ENCODE peak calls at places on chromosome X, in four cellular contexts. C is dorsolateral prefrontal cortex, B is OCI-LY7, H is A549. Q is an unnamed sample.

GRCh38 chrX:46477435-46477834 is 67.8 kb downstream of the ZNF674 start:
- DNase-seq in B (no peak), H (no peak), C (no peak), Q (no peak)

GRCh38 chrX:40646489-40647306 is 663 bp downstream of the CXorf38 start:
- DNase-seq in C (no peak), H (peak; percentile 10), B (peak; percentile 33), Q (peak; percentile 42)

GRCh38 chrX:101759000-101759399 is 99.3 kb upstream of the ARMCX2 start:
- DNase-seq in H (peak; percentile 38), C (no peak), B (peak; percentile 38), Q (no peak)

GRCh38 chrX:14015294-14015693 is 14.4 kb downstream of the GEMIN8 start:
- DNase-seq in B (no peak), H (no peak), C (no peak), Q (no peak)

GRCh38 chrX:11366998-11367595 is 73.9 kb downstream of the AMELX start:
- DNase-seq in B (no peak), C (no peak), H (no peak), Q (no peak)

GRCh38 chrX:118724775-118725174 is 2.6 kb upstream of the IL13RA1 start:
- DNase-seq in C (no peak), B (no peak), H (peak; percentile 45), Q (peak; percentile 17)

GRCh38 chrX:443676-444210 is 57.0 kb upstream of the PPP2R3B start:
- DNase-seq in H (no peak), C (no peak), B (no peak), Q (no peak)

GRCh38 chrX:63581390-63581789 is 203.6 kb downstream of the ARHGEF9 start:
- DNase-seq in B (no peak), C (no peak), H (peak; percentile 1), Q (no peak)

GRCh38 chrX:112642349-112642748 is 37.4 kb downstream of the LHFPL1 start:
- DNase-seq in C (no peak), H (peak; percentile 46), B (peak; percentile 44), Q (peak; percentile 25)

GRCh38 chrX:150196300-150196699 is 166.8 kb upstream of the MAMLD1 start:
- DNase-seq in C (no peak), H (no peak), B (no peak), Q (no peak)

GRCh38 chrX:54182194-54182863 is 725 bp downstream of the FAM120C start:
- DNase-seq in H (peak; percentile 66), B (peak; percentile 72), C (peak; percentile 64), Q (peak; percentile 59)

GRCh38 chrX:47577901-47578300 is 4.3 kb upstream of the TIMP1 start:
- DNase-seq in H (no peak), B (no peak), C (no peak), Q (peak; percentile 3)

GRCh38 chrX:103941201-103941975 is 21.0 kb upstream of the TMSB15B start:
- DNase-seq in C (no peak), B (peak; percentile 34), H (peak; percentile 58), Q (no peak)

GRCh38 chrX:16882188-16882587 is 12.0 kb upstream of the RBBP7 start:
- DNase-seq in H (peak; percentile 21), C (no peak), B (peak; percentile 67), Q (peak; percentile 18)

GRCh38 chrX:124388562-124388961 is 42.2 kb downstream of the SH2D1A start:
- DNase-seq in B (peak; percentile 79), C (no peak), H (peak; percentile 49), Q (peak; percentile 18)

DNA sequence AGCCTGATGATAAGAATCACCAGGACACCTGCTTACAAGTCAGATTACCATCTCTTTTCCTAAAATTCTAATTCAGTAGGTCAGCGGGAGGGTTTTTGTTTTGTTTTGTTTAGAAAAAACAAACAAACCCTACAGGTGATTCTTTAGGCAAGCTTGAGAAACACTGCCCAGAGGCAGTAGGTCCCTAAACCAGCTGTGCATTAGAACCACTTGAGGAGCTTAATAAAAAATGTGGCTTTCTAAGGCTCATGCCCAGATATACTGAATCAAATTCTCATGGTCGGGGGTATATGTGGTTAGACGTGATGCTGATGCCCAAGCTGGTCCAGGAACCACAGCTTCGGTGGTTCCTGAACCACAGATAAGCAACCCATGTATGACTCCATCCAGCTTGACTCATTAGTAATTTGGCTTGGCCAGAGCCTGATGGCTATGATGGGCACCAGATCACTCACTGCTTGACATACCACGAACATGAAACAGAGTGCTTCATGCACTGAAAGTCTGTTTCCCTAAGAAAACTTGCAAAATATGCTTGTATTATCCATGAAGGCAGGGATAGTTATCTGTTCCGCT is 338.1 kb upstream of the F9 start:
- DNase-seq in H (no peak), C (no peak), B (no peak), Q (no peak)
- TF ChIP-seq CTCF in H (no peak), C (no peak), B (no peak), Q (no peak)

GRCh38 chrX:95318882-95319281 is 1365.8 kb upstream of the DIAPH2 start:
- DNase-seq in H (peak; percentile 9), B (peak; percentile 1), C (no peak), Q (peak; percentile 3)
- TF ChIP-seq CTCF in H (no peak), B (peak; percentile 60), C (peak; percentile 18), Q (no peak)

GRCh38 chrX:24306430-24306829 is 7.4 kb downstream of the SUPT20HL2 start:
- DNase-seq in C (no peak), B (peak; percentile 8), H (no peak), Q (no peak)
- TF ChIP-seq CTCF in C (no peak), B (peak; percentile 45), H (no peak), Q (no peak)

DNA sequence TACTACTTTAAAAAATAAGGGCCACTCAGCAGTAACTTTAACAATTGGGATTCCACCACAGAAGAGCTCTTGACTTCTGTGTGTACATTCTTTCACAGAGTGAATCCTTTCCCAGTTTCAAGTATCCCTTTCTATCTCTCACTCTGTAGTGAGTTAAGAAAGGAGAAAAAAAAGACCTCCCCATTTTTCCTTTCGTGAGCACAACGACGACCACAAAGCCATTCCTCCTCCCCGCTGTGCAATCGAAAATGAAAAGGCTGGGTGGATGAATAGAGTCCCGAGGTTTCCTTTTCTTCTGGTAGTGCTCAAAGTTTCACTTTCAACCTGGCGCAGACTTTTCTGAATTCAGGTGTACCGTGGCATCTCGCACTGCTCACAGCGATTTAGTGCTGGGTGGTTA is 58.0 kb downstream of the TAB3 start:
- DNase-seq in B (no peak), H (no peak), C (no peak), Q (no peak)
- TF ChIP-seq CTCF in B (no peak), H (no peak), C (no peak), Q (no peak)

GRCh38 chrX:18934708-18935107 is 49.2 kb downstream of the PHKA2 start:
- DNase-seq in C (no peak), B (no peak), H (no peak), Q (no peak)

GRCh38 chrX:18933611-18934010 is 50.3 kb downstream of the PHKA2 start:
- DNase-seq in C (no peak), H (no peak), B (no peak), Q (no peak)

GRCh38 chrX:18935893-18936292 is 48.0 kb downstream of the PHKA2 start:
- DNase-seq in H (no peak), C (no peak), B (no peak), Q (no peak)

GRCh38 chrX:18929775-18930174 is 54.1 kb downstream of the PHKA2 start:
- DNase-seq in B (no peak), H (no peak), C (no peak), Q (no peak)

GRCh38 chrX:18931972-18932371 is 51.9 kb downstream of the PHKA2 start:
- DNase-seq in B (peak; percentile 24), H (peak; percentile 35), C (no peak), Q (peak; percentile 24)
- TF ChIP-seq CTCF in B (peak; percentile 65), H (peak; percentile 67), C (peak; percentile 50), Q (peak; percentile 10)

Q was measured in GM10248.